ENCODE peak calls at places on chromosomes 11 and 22, in nine cellular contexts. A is GM23248, J is HCT116, B is neural progenitor cell, E is OCI-LY7, S is GM23338, Q is IMR-90, X is mammary epithelial cell, D is H9. R is an unnamed sample.

GRCh38 chr11:63800921-63801320 is 12.3 kb upstream of the SPINDOC start:
- DNase-seq in S (no peak), D (no peak), E (no peak), X (no peak), Q (no peak), A (no peak), J (no peak), B (no peak), R (no peak)

GRCh38 chr11:30983810-30984441 is 385.6 kb downstream of the DCDC1 start:
- DNase-seq in Q (no peak), B (peak), A (no peak), D (no peak), S (no peak), X (no peak), J (no peak), E (no peak), R (no peak)

GRCh38 chr22:39117585-39118191 is 20.6 kb downstream of the APOBEC3H start:
- DNase-seq in J (peak), D (peak), A (peak), B (peak), Q (peak), S (peak), X (peak), E (peak), R (peak)

GRCh38 chr11:17927643-17928343 is 85.1 kb downstream of the SERGEF start:
- DNase-seq in D (no peak), J (no peak), X (no peak), E (no peak), B (no peak), A (peak), Q (peak), S (no peak), R (no peak)

GRCh38 chr11:61343792-61344745 is 11.0 kb downstream of the TKFC start:
- DNase-seq in E (no peak), A (no peak), J (no peak), D (no peak), S (no peak), X (no peak), B (no peak), Q (no peak), R (no peak)

GRCh38 chr11:40306938-40307548 is 1152.4 kb downstream of the LRRC4C start:
- DNase-seq in J (no peak), S (peak), Q (peak), X (peak), B (peak), E (peak), A (peak), D (no peak), R (no peak)

GRCh38 chr11:93718057-93718563 is 23.2 kb downstream of the TAF1D start:
- DNase-seq in D (no peak), J (no peak), X (no peak), E (peak), S (no peak), Q (no peak), B (no peak), A (no peak), R (no peak)

GRCh38 chr11:111298466-111299110 is at the start of gene POU2AF3:
- DNase-seq in D (peak), B (no peak), E (no peak), X (no peak), Q (no peak), A (peak), J (no peak), S (peak), R (no peak)

GRCh38 chr11:1039481-1040427 is 3.2 kb upstream of the MUC6 start:
- DNase-seq in X (no peak), Q (no peak), A (no peak), J (no peak), B (no peak), S (no peak), E (no peak), D (no peak), R (no peak)

GRCh38 chr11:726278-726915 is 20.4 kb downstream of the EPS8L2 start:
- DNase-seq in D (peak), S (peak), B (peak), Q (peak), J (no peak), A (peak), E (peak), X (peak), R (no peak)

GRCh38 chr22:17283423-17283822 is 64.2 kb upstream of the ADA2 start:
- DNase-seq in E (no peak), J (no peak), S (peak), D (no peak), A (no peak), B (no peak), X (no peak), Q (no peak), R (no peak)

GRCh38 chr22:40661661-40662060 is 17.6 kb upstream of the MCHR1 start:
- DNase-seq in B (no peak), A (peak), Q (no peak), J (no peak), D (no peak), S (no peak), E (no peak), X (no peak), R (no peak)

GRCh38 chr22:47651216-47651987 is 889.0 kb downstream of the TBC1D22A start:
- DNase-seq in E (no peak), B (no peak), S (no peak), D (peak), X (no peak), A (no peak), J (no peak), Q (no peak), R (no peak)

GRCh38 chr11:2558402-2558801 is 113.6 kb downstream of the KCNQ1 start:
- DNase-seq in Q (no peak), S (no peak), B (no peak), X (no peak), E (no peak), A (no peak), D (no peak), J (no peak), R (no peak)
- H2AFZ ChIP-seq in Q (no peak), S (no peak), B (no peak), X (no peak), E (no peak), A (no peak), D (no peak), J (no peak), R (no peak)

GRCh38 chr11:44630511-44631210 is 65.2 kb downstream of the CD82 start:
- DNase-seq in B (no peak), E (no peak), A (no peak), S (no peak), J (no peak), X (no peak), Q (no peak), D (no peak), R (peak)

GRCh38 chr11:44631831-44632230 is 66.4 kb downstream of the CD82 start:
- DNase-seq in D (peak), X (no peak), A (no peak), Q (no peak), B (no peak), S (no peak), E (no peak), J (no peak), R (no peak)

GRCh38 chr11:44632466-44633123 is 67.1 kb downstream of the CD82 start:
- DNase-seq in S (peak), Q (no peak), B (peak), J (peak), D (peak), A (peak), X (no peak), E (peak), R (peak)

GRCh38 chr11:44634401-44635281 is 69.2 kb downstream of the CD82 start:
- DNase-seq in E (peak), D (peak), B (peak), A (peak), X (peak), Q (peak), S (peak), J (peak), R (peak)

DNA sequence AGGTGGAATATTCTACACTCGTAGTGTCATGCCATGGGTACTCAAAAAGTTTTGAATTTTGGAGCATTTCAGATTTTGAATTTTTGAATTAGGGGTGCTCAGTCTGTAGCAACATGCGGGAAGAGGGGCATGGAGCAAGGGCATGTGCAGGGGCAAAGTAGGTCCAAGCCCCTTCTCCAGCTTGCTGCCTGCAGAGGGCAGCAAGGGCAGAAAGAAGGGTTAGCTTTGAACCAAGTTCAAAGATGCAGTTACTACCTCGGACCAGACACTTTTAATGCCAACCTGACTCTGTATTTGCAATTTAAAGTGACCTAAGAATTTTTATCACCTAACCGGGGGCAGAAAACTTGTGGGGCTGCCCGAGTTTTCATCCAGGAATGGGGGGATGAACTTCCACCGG is 68.2 kb downstream of the CD82 start:
- DNase-seq in J (no peak), X (no peak), Q (no peak), S (no peak), E (peak), D (peak), A (no peak), B (no peak), R (peak)
- H3K27ac ChIP-seq in J (no peak), X (no peak), Q (no peak), S (no peak), E (no peak), D (no peak), A (no peak), B (no peak), R (no peak)

DNA sequence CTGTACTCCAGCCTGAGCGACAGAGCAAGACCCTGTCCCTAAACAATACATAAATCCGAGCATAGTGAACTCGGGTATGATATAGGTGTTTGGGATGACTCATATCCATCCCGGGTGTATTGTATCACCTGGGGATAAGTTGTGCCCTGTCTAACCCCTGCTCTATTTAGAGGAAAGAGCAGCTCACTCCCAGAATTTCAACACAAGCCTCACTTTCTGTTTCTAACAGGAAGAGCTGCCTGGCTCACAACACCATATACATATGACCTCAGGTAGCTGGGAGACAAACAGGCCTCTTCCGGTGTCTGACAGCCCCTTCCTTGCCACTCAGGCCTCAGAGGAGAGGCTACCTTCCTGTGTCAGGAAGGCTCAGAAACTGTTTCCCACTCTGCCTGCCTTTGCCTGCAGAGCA is 9.9 kb upstream of the MICALL1 start:
- DNase-seq in E (peak), X (peak), S (peak), A (no peak), D (peak), J (no peak), B (no peak), Q (peak), R (peak)
- H2AFZ ChIP-seq in E (peak), X (no peak), S (no peak), A (no peak), D (no peak), J (no peak), B (no peak), Q (peak), R (peak)

GRCh38 chr11:46238967-46239800 is 38.3 kb upstream of the CREB3L1 start:
- DNase-seq in S (peak), D (peak), E (peak), A (peak), Q (peak), B (peak), J (peak), X (peak), R (peak)

GRCh38 chr11:46238078-46238966 is 39.1 kb upstream of the CREB3L1 start:
- DNase-seq in E (no peak), Q (peak), A (peak), X (peak), J (no peak), B (peak), S (peak), D (peak), R (no peak)

GRCh38 chr11:46235777-46236688 is 41.4 kb upstream of the CREB3L1 start:
- DNase-seq in D (no peak), A (peak), S (no peak), J (no peak), X (no peak), B (no peak), E (no peak), Q (no peak), R (no peak)

GRCh38 chr11:46237248-46238077 is 40.0 kb upstream of the CREB3L1 start:
- DNase-seq in S (peak), A (peak), J (peak), E (no peak), Q (peak), D (peak), X (peak), B (peak), R (no peak)

DNA sequence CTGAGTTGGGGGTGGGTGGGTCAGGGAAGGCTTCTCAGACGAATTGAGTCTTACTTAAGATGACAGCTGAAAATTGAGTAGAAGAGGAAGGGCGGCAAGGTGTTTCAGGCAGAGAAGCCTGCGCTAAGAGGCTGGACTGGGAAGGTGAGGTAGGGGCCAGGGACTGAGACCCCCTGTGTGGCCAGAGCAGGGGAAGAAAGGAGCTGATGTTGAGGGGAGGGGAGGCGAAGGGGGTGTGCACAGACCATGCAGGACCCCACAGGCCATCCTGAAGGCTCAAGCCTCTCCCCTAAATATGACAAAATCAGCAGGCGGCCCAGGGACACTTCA is 40.6 kb upstream of the CREB3L1 start:
- DNase-seq in B (no peak), J (no peak), S (no peak), D (no peak), X (no peak), Q (no peak), E (no peak), A (no peak), R (no peak)
- H3K27ac ChIP-seq in B (no peak), J (peak), S (no peak), D (no peak), X (no peak), Q (peak), E (no peak), A (peak), R (no peak)